ENCODE peak calls at places on chromosomes 16 and 17, in six cellular contexts. One of them, this sample, is unnamed.

GRCh38 chr16:77967054-77968035 is 55.0 kb upstream of the CLEC3A start:
- DNase-seq in aorta: no peak
- DNase-seq in IMR-90: no peak
- DNase-seq in right lobe of liver: no peak
- DNase-seq in OCI-LY7: no peak
- DNase-seq in upper lobe of right lung: no peak
- DNase-seq in this sample: no peak

GRCh38 chr17:76371656-76372628 is 12.5 kb upstream of the SPHK1 start:
- DNase-seq in aorta: no peak
- DNase-seq in IMR-90: peak
- DNase-seq in upper lobe of right lung: no peak
- DNase-seq in OCI-LY7: no peak
- DNase-seq in right lobe of liver: no peak
- DNase-seq in this sample: no peak

GRCh38 chr16:66629856-66630255 is 25.4 kb downstream of the CMTM3 start:
- DNase-seq in upper lobe of right lung: no peak
- DNase-seq in aorta: no peak
- DNase-seq in IMR-90: no peak
- DNase-seq in OCI-LY7: no peak
- DNase-seq in right lobe of liver: no peak
- DNase-seq in this sample: no peak

GRCh38 chr17:48236681-48237134 is 129.1 kb downstream of the SNX11 start:
- DNase-seq in right lobe of liver: no peak
- DNase-seq in upper lobe of right lung: no peak
- DNase-seq in aorta: no peak
- DNase-seq in IMR-90: peak
- DNase-seq in OCI-LY7: no peak
- DNase-seq in this sample: no peak

GRCh38 chr17:78114831-78115723 is 13.5 kb downstream of the TMC6 start:
- DNase-seq in IMR-90: no peak
- DNase-seq in OCI-LY7: no peak
- DNase-seq in right lobe of liver: no peak
- DNase-seq in aorta: peak
- DNase-seq in upper lobe of right lung: no peak
- DNase-seq in this sample: no peak

GRCh38 chr16:27179500-27180072 is 23.7 kb upstream of the KDM8 start:
- DNase-seq in OCI-LY7: peak
- DNase-seq in right lobe of liver: peak
- DNase-seq in upper lobe of right lung: peak
- DNase-seq in IMR-90: peak
- DNase-seq in aorta: peak
- DNase-seq in this sample: no peak

GRCh38 chr16:7025616-7026190 is 306.9 kb upstream of the RBFOX1 start:
- DNase-seq in upper lobe of right lung: peak
- DNase-seq in aorta: peak
- DNase-seq in right lobe of liver: peak
- DNase-seq in IMR-90: no peak
- DNase-seq in OCI-LY7: peak
- DNase-seq in this sample: no peak

GRCh38 chr16:77143364-77143763 is 47.6 kb upstream of the MON1B start:
- DNase-seq in aorta: no peak
- DNase-seq in IMR-90: no peak
- DNase-seq in upper lobe of right lung: no peak
- DNase-seq in OCI-LY7: no peak
- DNase-seq in right lobe of liver: no peak
- DNase-seq in this sample: no peak

GRCh38 chr16:55435387-55435786 is 43.6 kb upstream of the MMP2 start:
- DNase-seq in right lobe of liver: no peak
- DNase-seq in OCI-LY7: no peak
- DNase-seq in IMR-90: no peak
- DNase-seq in aorta: no peak
- DNase-seq in upper lobe of right lung: no peak
- DNase-seq in this sample: no peak

GRCh38 chr16:19748389-19749110 is 30.5 kb downstream of the IQCK start:
- DNase-seq in OCI-LY7: no peak
- DNase-seq in right lobe of liver: no peak
- DNase-seq in aorta: no peak
- DNase-seq in IMR-90: no peak
- DNase-seq in upper lobe of right lung: no peak
- DNase-seq in this sample: no peak

GRCh38 chr17:57939797-57940196 is 15.4 kb downstream of the CUEDC1 start:
- DNase-seq in right lobe of liver: no peak
- DNase-seq in IMR-90: no peak
- DNase-seq in aorta: no peak
- DNase-seq in OCI-LY7: peak
- DNase-seq in upper lobe of right lung: peak
- DNase-seq in this sample: no peak

GRCh38 chr17:75664099-75664549 is 2.8 kb downstream of the RECQL5 start:
- DNase-seq in IMR-90: no peak
- DNase-seq in upper lobe of right lung: no peak
- DNase-seq in aorta: no peak
- DNase-seq in OCI-LY7: peak
- DNase-seq in right lobe of liver: no peak
- DNase-seq in this sample: no peak

GRCh38 chr17:50640701-50641338 is 6.1 kb downstream of the ABCC3 start:
- DNase-seq in OCI-LY7: no peak
- DNase-seq in aorta: peak
- DNase-seq in IMR-90: no peak
- DNase-seq in upper lobe of right lung: no peak
- DNase-seq in right lobe of liver: peak
- DNase-seq in this sample: no peak

GRCh38 chr16:68235105-68235881 is 634 bp downstream of the ESRP2 start:
- DNase-seq in upper lobe of right lung: peak
- DNase-seq in right lobe of liver: peak
- DNase-seq in IMR-90: no peak
- DNase-seq in aorta: no peak
- DNase-seq in OCI-LY7: no peak
- DNase-seq in this sample: no peak

GRCh38 chr17:11490171-11490760 is 108.0 kb upstream of the DNAH9 start:
- DNase-seq in aorta: no peak
- DNase-seq in upper lobe of right lung: no peak
- DNase-seq in OCI-LY7: no peak
- DNase-seq in right lobe of liver: no peak
- DNase-seq in IMR-90: no peak
- DNase-seq in this sample: no peak

DNA sequence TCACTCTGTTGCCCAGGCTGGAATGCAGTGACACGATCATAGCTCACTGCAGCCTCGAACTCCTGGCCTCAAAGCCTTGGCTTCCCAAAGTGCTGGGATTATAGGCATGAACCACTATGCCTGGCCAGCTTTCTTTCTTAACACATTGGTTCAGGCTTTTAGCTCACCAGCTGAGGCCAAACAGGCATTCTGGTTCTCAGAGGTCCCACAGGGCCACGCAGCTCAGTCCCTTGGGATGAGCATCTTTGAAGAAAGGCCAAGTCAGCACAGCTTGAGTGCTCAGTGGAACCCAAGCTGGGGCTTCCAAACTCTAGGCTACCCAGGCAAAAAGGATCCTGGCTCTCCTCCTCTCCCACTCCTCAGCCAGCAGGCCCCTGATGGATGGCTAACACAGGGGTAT is 2.5 kb downstream of the PIK3R5 start:
- DNase-seq in aorta: no peak
- DNase-seq in upper lobe of right lung: no peak
- DNase-seq in right lobe of liver: no peak
- DNase-seq in OCI-LY7: no peak
- DNase-seq in IMR-90: no peak
- DNase-seq in this sample: no peak
- H3K4me3 ChIP-seq in aorta: no peak
- H3K4me3 ChIP-seq in upper lobe of right lung: no peak
- H3K4me3 ChIP-seq in right lobe of liver: no peak
- H3K4me3 ChIP-seq in OCI-LY7: no peak
- H3K4me3 ChIP-seq in IMR-90: no peak
- H3K4me3 ChIP-seq in this sample: no peak

GRCh38 chr16:87226926-87227650 is 90.1 kb downstream of the C16orf95 start:
- DNase-seq in right lobe of liver: no peak
- DNase-seq in aorta: no peak
- DNase-seq in OCI-LY7: no peak
- DNase-seq in upper lobe of right lung: no peak
- DNase-seq in IMR-90: peak
- DNase-seq in this sample: no peak

GRCh38 chr16:87231295-87231694 is 85.9 kb downstream of the C16orf95 start:
- DNase-seq in IMR-90: no peak
- DNase-seq in OCI-LY7: no peak
- DNase-seq in aorta: no peak
- DNase-seq in upper lobe of right lung: no peak
- DNase-seq in right lobe of liver: no peak
- DNase-seq in this sample: no peak

GRCh38 chr16:87229230-87230192 is 87.7 kb downstream of the C16orf95 start:
- DNase-seq in right lobe of liver: no peak
- DNase-seq in OCI-LY7: no peak
- DNase-seq in aorta: no peak
- DNase-seq in upper lobe of right lung: no peak
- DNase-seq in IMR-90: no peak
- DNase-seq in this sample: no peak

GRCh38 chr16:87228363-87228762 is 88.8 kb downstream of the C16orf95 start:
- DNase-seq in OCI-LY7: no peak
- DNase-seq in right lobe of liver: no peak
- DNase-seq in IMR-90: no peak
- DNase-seq in aorta: no peak
- DNase-seq in upper lobe of right lung: no peak
- DNase-seq in this sample: no peak

DNA sequence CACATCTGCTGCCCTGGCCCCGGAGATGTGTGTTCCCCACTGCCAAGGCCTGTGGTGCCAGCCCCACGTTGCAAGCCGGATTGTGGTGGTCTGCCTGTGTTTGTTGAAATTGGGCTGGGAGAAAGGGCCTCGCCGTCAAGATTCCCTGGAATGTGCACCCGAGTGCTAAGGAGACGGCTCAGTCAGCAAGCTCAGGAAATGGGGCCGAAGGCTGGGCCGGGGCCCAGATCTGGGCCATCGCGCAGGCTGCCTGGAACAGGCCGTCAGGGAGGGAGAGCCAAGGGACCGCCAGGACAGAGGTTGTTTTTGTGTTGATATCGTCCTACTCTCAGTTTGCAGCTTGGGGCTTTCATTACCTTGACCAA is 89.6 kb downstream of the C16orf95 start:
- DNase-seq in right lobe of liver: no peak
- DNase-seq in aorta: no peak
- DNase-seq in OCI-LY7: no peak
- DNase-seq in IMR-90: no peak
- DNase-seq in upper lobe of right lung: no peak
- DNase-seq in this sample: no peak
- H3K27ac ChIP-seq in right lobe of liver: no peak
- H3K27ac ChIP-seq in aorta: peak
- H3K27ac ChIP-seq in OCI-LY7: no peak
- H3K27ac ChIP-seq in IMR-90: peak
- H3K27ac ChIP-seq in upper lobe of right lung: peak
- H3K27ac ChIP-seq in this sample: no peak

GRCh38 chr17:80137131-80137530 is 9.8 kb downstream of the EIF4A3 start:
- DNase-seq in right lobe of liver: no peak
- DNase-seq in IMR-90: no peak
- DNase-seq in aorta: no peak
- DNase-seq in upper lobe of right lung: no peak
- DNase-seq in OCI-LY7: no peak
- DNase-seq in this sample: no peak

GRCh38 chr17:80138856-80139426 is 8.0 kb downstream of the EIF4A3 start:
- DNase-seq in IMR-90: no peak
- DNase-seq in right lobe of liver: no peak
- DNase-seq in aorta: no peak
- DNase-seq in upper lobe of right lung: no peak
- DNase-seq in OCI-LY7: no peak
- DNase-seq in this sample: no peak

GRCh38 chr17:80145076-80146075 is 1.6 kb downstream of the EIF4A3 start:
- DNase-seq in IMR-90: peak
- DNase-seq in upper lobe of right lung: no peak
- DNase-seq in OCI-LY7: peak
- DNase-seq in right lobe of liver: no peak
- DNase-seq in aorta: no peak
- DNase-seq in this sample: no peak

GRCh38 chr17:80142929-80143328 is 4.0 kb downstream of the EIF4A3 start:
- DNase-seq in aorta: no peak
- DNase-seq in OCI-LY7: no peak
- DNase-seq in right lobe of liver: no peak
- DNase-seq in IMR-90: no peak
- DNase-seq in upper lobe of right lung: no peak
- DNase-seq in this sample: no peak

GRCh38 chr17:80141463-80142165 is 5.3 kb downstream of the EIF4A3 start:
- DNase-seq in aorta: no peak
- DNase-seq in IMR-90: no peak
- DNase-seq in OCI-LY7: no peak
- DNase-seq in upper lobe of right lung: no peak
- DNase-seq in right lobe of liver: no peak
- DNase-seq in this sample: no peak
- H3K4me3 ChIP-seq in aorta: no peak
- H3K4me3 ChIP-seq in IMR-90: no peak
- H3K4me3 ChIP-seq in OCI-LY7: no peak
- H3K4me3 ChIP-seq in upper lobe of right lung: no peak
- H3K4me3 ChIP-seq in right lobe of liver: no peak
- H3K4me3 ChIP-seq in this sample: no peak

GRCh38 chr16:85005278-85006069 is 5.9 kb downstream of the ZDHHC7 start:
- DNase-seq in aorta: peak
- DNase-seq in upper lobe of right lung: no peak
- DNase-seq in OCI-LY7: no peak
- DNase-seq in right lobe of liver: no peak
- DNase-seq in IMR-90: peak
- DNase-seq in this sample: no peak
- H3K27ac ChIP-seq in aorta: peak
- H3K27ac ChIP-seq in upper lobe of right lung: peak
- H3K27ac ChIP-seq in OCI-LY7: no peak
- H3K27ac ChIP-seq in right lobe of liver: no peak
- H3K27ac ChIP-seq in IMR-90: peak
- H3K27ac ChIP-seq in this sample: peak

DNA sequence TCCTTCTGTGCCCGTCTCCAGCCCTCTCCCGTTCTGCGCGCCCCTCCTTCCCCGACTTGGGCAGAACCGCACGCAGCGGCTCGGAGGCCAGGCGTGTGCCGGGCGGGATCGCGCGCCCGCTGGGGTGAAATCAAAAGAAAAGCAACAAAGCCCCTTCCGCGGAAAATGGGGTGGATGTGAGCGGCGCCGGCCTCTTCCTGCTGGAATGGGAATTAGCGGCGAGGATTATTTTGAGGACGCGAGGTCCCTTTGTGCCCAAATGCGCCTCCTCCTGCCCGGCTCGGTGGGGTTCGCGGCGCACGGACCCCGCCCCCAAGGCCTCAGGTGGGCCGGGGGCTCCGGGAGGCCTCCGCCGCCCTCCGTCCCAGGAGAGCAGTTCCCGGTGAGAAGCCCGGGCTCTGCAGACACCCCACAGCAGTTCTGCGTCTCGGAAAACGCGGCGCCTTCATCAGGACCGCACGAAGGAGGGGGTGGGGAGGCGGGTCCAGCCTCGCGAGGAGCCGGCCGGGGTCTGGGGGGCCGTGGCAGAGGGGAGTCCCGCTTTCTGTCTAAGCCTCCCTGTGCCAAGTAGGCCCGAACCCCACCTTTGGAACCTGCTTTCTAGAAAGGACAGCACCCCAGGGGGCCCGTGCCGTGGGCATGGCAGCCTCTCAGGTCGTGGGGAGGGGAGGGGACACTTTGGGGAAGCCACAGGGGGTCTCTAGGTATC is 91.0 kb upstream of the CBX4 start:
- DNase-seq in right lobe of liver: no peak
- DNase-seq in upper lobe of right lung: no peak
- DNase-seq in IMR-90: no peak
- DNase-seq in OCI-LY7: no peak
- DNase-seq in aorta: no peak
- DNase-seq in this sample: no peak
- H3K4me3 ChIP-seq in right lobe of liver: no peak
- H3K4me3 ChIP-seq in upper lobe of right lung: no peak
- H3K4me3 ChIP-seq in IMR-90: peak
- H3K4me3 ChIP-seq in OCI-LY7: no peak
- H3K4me3 ChIP-seq in aorta: no peak
- H3K4me3 ChIP-seq in this sample: no peak